ENCODE peak calls at places on chromosomes 1 and 21, in seven cellular contexts. E is kidney, X is progenitor cell of endocrine pancreas, K is A549, Y is left lung, J is neural crest cell, M is hepatocyte. B is an unnamed sample.

GRCh38 chr1:115332813-115333608 is 5.0 kb downstream of the NGF start:
- DNase-seq in E (no peak), X (no peak), K (no peak), Y (no peak), J (no peak), M (no peak), B (no peak)

GRCh38 chr1:216710598-216711333 is 12.5 kb downstream of the ESRRG start:
- DNase-seq in E (no peak), X (no peak), K (no peak), Y (no peak), J (no peak), M (no peak), B (no peak)

GRCh38 chr21:36532769-36533467 is 53.0 kb upstream of the CLDN14 start:
- DNase-seq in E (no peak), X (no peak), K (no peak), Y (no peak), J (no peak), M (no peak), B (no peak)

GRCh38 chr21:32112194-32112593 is 166.7 kb downstream of the MIS18A start:
- DNase-seq in E (no peak), X (no peak), K (no peak), Y (no peak), J (no peak), M (no peak), B (no peak)

GRCh38 chr1:42456754-42457089 is 379 bp downstream of the PPCS start:
- DNase-seq in E (peak; percentile 87), X (no peak), K (peak; percentile 53), Y (peak; percentile 62), J (peak; percentile 38), M (peak; percentile 77), B (peak; percentile 48)

GRCh38 chr1:105492941-105493340 is 1563.5 kb upstream of the PRMT6 start:
- DNase-seq in E (no peak), X (no peak), K (no peak), Y (no peak), J (no peak), M (peak; percentile 12), B (no peak)

GRCh38 chr21:44729336-44730027 is 18.1 kb upstream of the TSPEAR start:
- DNase-seq in E (no peak), X (no peak), K (no peak), Y (no peak), J (no peak), M (no peak), B (no peak)

GRCh38 chr1:100834779-100835645 is 59.6 kb downstream of the EXTL2 start:
- DNase-seq in E (no peak), X (no peak), K (peak; percentile 2), Y (no peak), J (no peak), M (no peak), B (peak; percentile 6)

GRCh38 chr1:68210027-68210426 is 22.3 kb downstream of the WLS start:
- DNase-seq in E (no peak), X (no peak), K (no peak), Y (no peak), J (no peak), M (no peak), B (no peak)

GRCh38 chr21:32916522-32917099 is 109.1 kb upstream of the OLIG2 start:
- DNase-seq in E (no peak), X (no peak), K (no peak), Y (no peak), J (no peak), M (no peak), B (peak; percentile 15)

GRCh38 chr1:177305040-177306018 is 134.6 kb downstream of the BRINP2 start:
- DNase-seq in E (no peak), X (no peak), K (no peak), Y (no peak), J (no peak), M (no peak), B (no peak)

GRCh38 chr1:225897595-225898514 is 8.9 kb upstream of the LEFTY1 start:
- DNase-seq in E (no peak), X (no peak), K (no peak), Y (no peak), J (no peak), M (no peak), B (no peak)

GRCh38 chr1:29825941-29826415 is 589.7 kb downstream of the PTPRU start:
- DNase-seq in E (no peak), X (no peak), K (no peak), Y (no peak), J (no peak), M (no peak), B (no peak)

GRCh38 chr1:225378880-225379279 is 49.0 kb downstream of the LBR start:
- DNase-seq in E (no peak), X (no peak), K (no peak), Y (no peak), J (no peak), M (peak; percentile 73), B (no peak)

GRCh38 chr1:168945870-168946269 is 160.6 kb upstream of the ATP1B1 start:
- DNase-seq in E (peak; percentile 71), X (no peak), K (no peak), Y (peak; percentile 44), J (no peak), M (peak; percentile 48), B (peak; percentile 55)

GRCh38 chr1:12197483-12197880 is 30.7 kb downstream of the TNFRSF1B start:
- DNase-seq in E (no peak), X (no peak), K (no peak), Y (no peak), J (no peak), M (no peak), B (no peak)

GRCh38 chr1:12201343-12202189 is 28.3 kb upstream of the VPS13D start:
- DNase-seq in E (peak; percentile 67), X (no peak), K (no peak), Y (no peak), J (no peak), M (no peak), B (no peak)

GRCh38 chr1:12194666-12195216 is 27.9 kb downstream of the TNFRSF1B start:
- DNase-seq in E (no peak), X (no peak), K (no peak), Y (no peak), J (no peak), M (no peak), B (no peak)

GRCh38 chr1:12195416-12195815 is 28.6 kb downstream of the TNFRSF1B start:
- DNase-seq in E (no peak), X (no peak), K (no peak), Y (no peak), J (no peak), M (no peak), B (no peak)

DNA sequence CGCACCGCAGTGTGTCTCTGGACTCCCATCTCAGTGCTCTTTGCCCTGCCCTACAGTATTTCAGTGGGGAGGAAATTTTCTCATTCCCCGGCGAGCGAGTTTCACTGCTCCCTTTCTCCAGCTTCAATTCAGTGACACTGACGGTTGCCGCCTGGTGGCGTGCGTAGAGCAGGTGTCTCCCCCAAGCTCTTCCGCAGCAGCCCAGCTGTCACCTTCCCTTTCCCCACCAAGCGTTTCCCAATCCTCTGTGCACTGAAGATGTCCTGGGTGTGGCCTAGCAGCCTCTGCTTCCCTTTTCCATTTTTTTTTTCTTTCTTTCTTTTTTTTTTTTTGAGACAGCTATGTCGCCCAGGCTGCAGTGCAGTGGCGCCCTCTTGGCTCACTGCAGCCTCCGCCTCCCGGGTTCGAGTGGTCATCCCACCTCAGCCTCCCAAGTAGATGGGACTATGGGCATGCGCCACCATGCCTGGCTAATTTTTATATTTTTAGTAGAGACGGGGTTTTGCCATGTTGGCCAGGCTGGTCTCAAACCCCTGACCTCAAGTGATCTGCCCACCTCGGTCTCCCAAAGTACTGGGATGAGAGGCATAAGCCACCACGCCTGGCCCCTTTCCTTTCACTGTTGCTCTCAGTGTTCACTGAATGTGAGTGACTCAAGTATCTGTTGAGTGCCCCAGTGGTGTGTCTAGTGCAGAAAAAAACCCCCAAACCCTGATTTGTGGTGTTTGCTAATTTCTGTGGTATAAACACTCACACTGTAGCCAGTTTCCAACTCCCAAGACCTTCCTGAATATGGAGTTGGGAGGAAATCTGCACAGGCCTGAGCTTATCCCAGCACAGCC is 30.1 kb downstream of the TNFRSF1B start:
- DNase-seq in E (no peak), X (no peak), K (no peak), Y (peak; percentile 82), J (no peak), M (peak; percentile 35), B (no peak)
- TF ChIP-seq CTCF in E (no peak), X (no peak), K (no peak), Y (peak; percentile 41), J (peak; percentile 47), M (peak; percentile 19), B (no peak)

GRCh38 chr1:8359617-8360481 is 41.9 kb downstream of the SLC45A1 start:
- DNase-seq in E (no peak), X (no peak), K (no peak), Y (no peak), J (no peak), M (no peak), B (no peak)

GRCh38 chr1:8357329-8358101 is 39.6 kb downstream of the SLC45A1 start:
- DNase-seq in E (peak; percentile 83), X (no peak), K (no peak), Y (no peak), J (no peak), M (no peak), B (no peak)

GRCh38 chr1:8360493-8361197 is 42.7 kb downstream of the SLC45A1 start:
- DNase-seq in E (peak; percentile 74), X (no peak), K (no peak), Y (no peak), J (no peak), M (no peak), B (no peak)

GRCh38 chr1:8358241-8358896 is 40.5 kb downstream of the SLC45A1 start:
- DNase-seq in E (peak; percentile 69), X (no peak), K (no peak), Y (no peak), J (no peak), M (no peak), B (no peak)

GRCh38 chr1:8358897-8359616 is 41.1 kb downstream of the SLC45A1 start:
- DNase-seq in E (no peak), X (no peak), K (no peak), Y (no peak), J (no peak), M (no peak), B (no peak)
- TF ChIP-seq CTCF in E (no peak), X (no peak), K (no peak), Y (no peak), J (no peak), M (no peak), B (no peak)

DNA sequence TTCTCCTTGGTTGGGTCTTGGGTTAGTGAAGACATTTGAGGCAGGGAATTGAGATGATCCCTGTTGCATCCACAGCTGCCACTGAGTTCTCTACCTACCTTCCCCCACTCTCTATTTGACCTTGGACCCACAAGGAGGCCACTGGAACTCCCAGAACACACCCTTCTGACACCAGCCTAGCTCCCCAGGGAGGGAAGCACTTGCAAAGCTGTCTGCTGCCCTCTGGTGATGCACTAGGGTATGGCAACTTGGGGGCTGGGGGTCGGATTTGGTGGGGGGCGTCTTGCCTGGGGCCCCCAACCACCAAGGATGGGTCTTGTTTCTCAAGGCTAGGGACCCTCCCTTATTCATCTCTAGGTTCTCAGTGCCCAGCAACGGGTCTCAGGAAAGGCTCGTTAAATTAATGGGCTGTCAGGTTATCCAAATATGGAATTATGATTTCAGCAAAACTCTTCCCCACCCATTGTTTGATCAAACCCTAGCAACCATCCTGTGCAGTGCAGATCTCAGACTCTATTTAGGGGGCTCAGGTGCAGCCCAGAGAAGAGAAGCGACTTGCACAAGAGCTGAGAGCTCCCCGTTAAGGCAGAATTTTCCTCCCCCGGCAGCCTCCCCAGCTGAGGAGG is 177.8 kb upstream of the KLHDC7A start:
- DNase-seq in E (no peak), X (no peak), K (no peak), Y (no peak), J (peak; percentile 11), M (no peak), B (peak; percentile 7)
- TF ChIP-seq CTCF in E (peak; percentile 29), X (peak; percentile 49), K (peak; percentile 36), Y (no peak), J (peak; percentile 57), M (peak; percentile 45), B (peak; percentile 25)

GRCh38 chr1:86696522-86696921 is 7.9 kb upstream of the SH3GLB1 start:
- DNase-seq in E (no peak), X (no peak), K (no peak), Y (no peak), J (no peak), M (no peak), B (no peak)
- TF ChIP-seq CTCF in E (no peak), X (no peak), K (no peak), Y (no peak), J (no peak), M (no peak), B (no peak)